ENCODE peak calls at places on chromosomes 6 and 20, in four cellular contexts. One of them, this sample, is unnamed.

GRCh38 chr6:149129401-149130077 is 188.0 kb upstream of the TAB2 start:
- DNase-seq in AG04450: peak
- DNase-seq in tibial artery: peak
- DNase-seq in cardiac muscle cell: peak
- DNase-seq in this sample: no peak

GRCh38 chr6:119627908-119628669 is 278.5 kb upstream of the MAN1A1 start:
- DNase-seq in AG04450: no peak
- DNase-seq in cardiac muscle cell: peak
- DNase-seq in tibial artery: no peak
- DNase-seq in this sample: no peak

GRCh38 chr20:61500791-61501321 is 248.8 kb downstream of the CDH4 start:
- DNase-seq in AG04450: no peak
- DNase-seq in tibial artery: no peak
- DNase-seq in cardiac muscle cell: peak
- DNase-seq in this sample: no peak

GRCh38 chr6:120230008-120230407 is 880.4 kb upstream of the MAN1A1 start:
- DNase-seq in AG04450: no peak
- DNase-seq in cardiac muscle cell: no peak
- DNase-seq in tibial artery: no peak
- DNase-seq in this sample: no peak

GRCh38 chr20:33675127-33675954 is 1.1 kb upstream of the NECAB3 start:
- DNase-seq in AG04450: no peak
- DNase-seq in tibial artery: peak
- DNase-seq in cardiac muscle cell: peak
- DNase-seq in this sample: no peak

GRCh38 chr6:91782789-91783188 is 1195.9 kb upstream of the MAP3K7 start:
- DNase-seq in AG04450: no peak
- DNase-seq in tibial artery: no peak
- DNase-seq in cardiac muscle cell: no peak
- DNase-seq in this sample: no peak

GRCh38 chr6:109050012-109050411 is 44.6 kb downstream of the SESN1 start:
- DNase-seq in cardiac muscle cell: no peak
- DNase-seq in AG04450: no peak
- DNase-seq in tibial artery: no peak
- DNase-seq in this sample: no peak

GRCh38 chr20:35963878-35964277 is 4.5 kb upstream of the CNBD2 start:
- DNase-seq in AG04450: no peak
- DNase-seq in tibial artery: no peak
- DNase-seq in cardiac muscle cell: no peak
- DNase-seq in this sample: no peak

GRCh38 chr20:8853805-8854338 is 215.0 kb upstream of the PLCB4 start:
- DNase-seq in cardiac muscle cell: peak
- DNase-seq in AG04450: peak
- DNase-seq in tibial artery: no peak
- DNase-seq in this sample: no peak

GRCh38 chr6:96795481-96795880 is 41.8 kb downstream of the GPR63 start:
- DNase-seq in cardiac muscle cell: no peak
- DNase-seq in AG04450: no peak
- DNase-seq in tibial artery: no peak
- DNase-seq in this sample: no peak

GRCh38 chr6:75296811-75297779 is 12.5 kb upstream of the TMEM30A start:
- DNase-seq in tibial artery: no peak
- DNase-seq in cardiac muscle cell: peak
- DNase-seq in AG04450: no peak
- DNase-seq in this sample: no peak

GRCh38 chr6:106619223-106619622 is 10.1 kb downstream of the RTN4IP1 start:
- DNase-seq in AG04450: no peak
- DNase-seq in tibial artery: no peak
- DNase-seq in cardiac muscle cell: no peak
- DNase-seq in this sample: no peak

GRCh38 chr6:122869437-122870024 is 80.5 kb downstream of the SMPDL3A start:
- DNase-seq in tibial artery: no peak
- DNase-seq in cardiac muscle cell: peak
- DNase-seq in AG04450: peak
- DNase-seq in this sample: peak

GRCh38 chr6:154352898-154353585 is 3.6 kb downstream of the IPCEF1 start:
- DNase-seq in AG04450: no peak
- DNase-seq in cardiac muscle cell: no peak
- DNase-seq in tibial artery: no peak
- DNase-seq in this sample: no peak

GRCh38 chr6:100415780-100416179 is 48.9 kb downstream of the SIM1 start:
- DNase-seq in cardiac muscle cell: no peak
- DNase-seq in tibial artery: no peak
- DNase-seq in AG04450: no peak
- DNase-seq in this sample: no peak

GRCh38 chr6:100417037-100417436 is 47.7 kb downstream of the SIM1 start:
- DNase-seq in AG04450: no peak
- DNase-seq in cardiac muscle cell: no peak
- DNase-seq in tibial artery: no peak
- DNase-seq in this sample: no peak

GRCh38 chr6:100426241-100426640 is 38.5 kb downstream of the SIM1 start:
- DNase-seq in AG04450: no peak
- DNase-seq in cardiac muscle cell: no peak
- DNase-seq in tibial artery: no peak
- DNase-seq in this sample: no peak

GRCh38 chr6:100420711-100421110 is 44.0 kb downstream of the SIM1 start:
- DNase-seq in cardiac muscle cell: no peak
- DNase-seq in tibial artery: no peak
- DNase-seq in AG04450: no peak
- DNase-seq in this sample: no peak
- TF ChIP-seq CTCF in cardiac muscle cell: no peak
- TF ChIP-seq CTCF in tibial artery: no peak
- TF ChIP-seq CTCF in AG04450: no peak
- TF ChIP-seq CTCF in this sample: no peak

GRCh38 chr6:99588618-99589289 is 17.9 kb upstream of the PRDM13 start:
- DNase-seq in AG04450: peak
- DNase-seq in cardiac muscle cell: peak
- DNase-seq in tibial artery: peak
- DNase-seq in this sample: peak
- TF ChIP-seq CTCF in AG04450: peak
- TF ChIP-seq CTCF in cardiac muscle cell: peak
- TF ChIP-seq CTCF in tibial artery: peak
- TF ChIP-seq CTCF in this sample: no peak

GRCh38 chr6:111101987-111102386 is 14.7 kb downstream of the SLC16A10 start:
- DNase-seq in cardiac muscle cell: no peak
- DNase-seq in AG04450: no peak
- DNase-seq in tibial artery: no peak
- DNase-seq in this sample: no peak

GRCh38 chr6:111107589-111107988 is 20.3 kb downstream of the SLC16A10 start:
- DNase-seq in tibial artery: no peak
- DNase-seq in cardiac muscle cell: no peak
- DNase-seq in AG04450: no peak
- DNase-seq in this sample: no peak

GRCh38 chr6:111105578-111105977 is 18.3 kb downstream of the SLC16A10 start:
- DNase-seq in cardiac muscle cell: peak
- DNase-seq in AG04450: no peak
- DNase-seq in tibial artery: no peak
- DNase-seq in this sample: no peak
- TF ChIP-seq CTCF in cardiac muscle cell: no peak
- TF ChIP-seq CTCF in AG04450: no peak
- TF ChIP-seq CTCF in tibial artery: no peak
- TF ChIP-seq CTCF in this sample: no peak

DNA sequence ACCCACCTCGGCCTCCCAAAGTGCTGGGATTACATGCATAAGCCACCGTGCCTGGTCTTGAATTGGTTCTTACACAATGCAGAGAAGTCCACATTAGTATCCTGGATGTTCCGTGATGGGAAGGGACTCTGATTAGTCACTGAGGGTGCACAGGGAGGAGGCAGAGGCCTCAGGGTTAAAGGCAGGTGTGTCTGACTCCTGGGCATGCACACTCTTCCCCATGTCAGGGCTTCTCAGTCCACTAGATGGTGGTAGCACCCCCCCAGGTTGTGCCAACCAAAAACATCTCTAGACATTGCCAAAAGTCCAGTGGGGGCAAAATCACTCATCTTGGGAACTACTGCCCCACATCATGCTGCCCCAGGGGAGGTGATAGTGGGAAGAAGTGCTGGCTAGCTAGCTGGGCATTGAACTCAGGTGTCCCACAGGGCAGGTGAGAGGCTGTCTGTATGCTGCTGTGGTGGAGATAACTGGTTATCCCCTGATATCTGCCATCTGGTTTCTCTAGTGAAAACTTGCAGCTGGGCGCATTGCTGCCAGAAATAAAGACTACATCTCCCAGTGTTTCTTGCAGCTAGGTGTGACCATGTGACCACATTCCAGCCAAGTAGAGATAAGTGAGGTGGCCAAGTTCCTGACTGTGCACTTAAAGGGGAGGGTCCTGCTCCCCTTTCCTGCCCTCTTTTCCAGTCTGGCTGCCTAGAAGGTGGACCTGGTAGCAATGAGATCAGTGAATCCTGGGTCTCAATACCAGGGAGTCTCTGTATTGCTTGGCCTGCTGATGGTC is 8.4 kb upstream of the NSFL1C start:
- DNase-seq in AG04450: no peak
- DNase-seq in cardiac muscle cell: no peak
- DNase-seq in tibial artery: no peak
- DNase-seq in this sample: no peak
- TF ChIP-seq CTCF in AG04450: no peak
- TF ChIP-seq CTCF in cardiac muscle cell: no peak
- TF ChIP-seq CTCF in tibial artery: no peak
- TF ChIP-seq CTCF in this sample: no peak